ENCODE peak calls at places on chromosomes 13 and 19, in six cellular contexts. One of them, this sample, is unnamed.

GRCh38 chr19:10748924-10749434 is 31.1 kb downstream of the DNM2 start:
- DNase-seq in SK-N-MC: no peak
- DNase-seq in PC-9: peak
- DNase-seq in fibroblast of lung: no peak
- DNase-seq in hepatocyte: peak
- DNase-seq in mammary epithelial cell: peak
- DNase-seq in this sample: peak

GRCh38 chr13:67219113-67219512 is 11.0 kb downstream of the PCDH9 start:
- DNase-seq in fibroblast of lung: no peak
- DNase-seq in PC-9: no peak
- DNase-seq in mammary epithelial cell: no peak
- DNase-seq in SK-N-MC: no peak
- DNase-seq in hepatocyte: no peak
- DNase-seq in this sample: no peak

GRCh38 chr19:15123900-15124299 is 16.7 kb downstream of the SYDE1 start:
- DNase-seq in mammary epithelial cell: no peak
- DNase-seq in fibroblast of lung: no peak
- DNase-seq in SK-N-MC: no peak
- DNase-seq in PC-9: no peak
- DNase-seq in hepatocyte: no peak
- DNase-seq in this sample: no peak

GRCh38 chr13:100333141-100333540 is 244.2 kb downstream of the PCCA start:
- DNase-seq in PC-9: no peak
- DNase-seq in SK-N-MC: no peak
- DNase-seq in fibroblast of lung: no peak
- DNase-seq in mammary epithelial cell: no peak
- DNase-seq in hepatocyte: no peak
- DNase-seq in this sample: no peak

GRCh38 chr19:18122860-18123795 is 25.6 kb downstream of the MAST3 start:
- DNase-seq in SK-N-MC: no peak
- DNase-seq in hepatocyte: no peak
- DNase-seq in mammary epithelial cell: no peak
- DNase-seq in PC-9: no peak
- DNase-seq in fibroblast of lung: no peak
- DNase-seq in this sample: no peak

GRCh38 chr13:36163809-36164308 is 32.7 kb upstream of the DCLK1 start:
- DNase-seq in SK-N-MC: no peak
- DNase-seq in PC-9: peak
- DNase-seq in fibroblast of lung: peak
- DNase-seq in mammary epithelial cell: peak
- DNase-seq in hepatocyte: peak
- DNase-seq in this sample: peak

GRCh38 chr13:50787316-50788195 is 55.9 kb downstream of the DLEU7 start:
- DNase-seq in mammary epithelial cell: no peak
- DNase-seq in SK-N-MC: no peak
- DNase-seq in PC-9: no peak
- DNase-seq in hepatocyte: no peak
- DNase-seq in fibroblast of lung: no peak
- DNase-seq in this sample: no peak

GRCh38 chr19:30479231-30479630 is 107.0 kb downstream of the ZNF536 start:
- DNase-seq in fibroblast of lung: peak
- DNase-seq in SK-N-MC: no peak
- DNase-seq in mammary epithelial cell: no peak
- DNase-seq in PC-9: no peak
- DNase-seq in hepatocyte: peak
- DNase-seq in this sample: no peak

GRCh38 chr13:103250071-103250470 is 183.9 kb upstream of the SLC10A2 start:
- DNase-seq in SK-N-MC: no peak
- DNase-seq in mammary epithelial cell: no peak
- DNase-seq in PC-9: no peak
- DNase-seq in hepatocyte: no peak
- DNase-seq in fibroblast of lung: no peak
- DNase-seq in this sample: no peak

GRCh38 chr19:35549174-35549788 is 3.9 kb downstream of the TMEM147 start:
- DNase-seq in hepatocyte: peak
- DNase-seq in SK-N-MC: peak
- DNase-seq in fibroblast of lung: peak
- DNase-seq in mammary epithelial cell: peak
- DNase-seq in PC-9: peak
- DNase-seq in this sample: no peak

GRCh38 chr13:44755872-44756271 is 179.7 kb upstream of the TSC22D1 start:
- DNase-seq in SK-N-MC: no peak
- DNase-seq in PC-9: peak
- DNase-seq in hepatocyte: no peak
- DNase-seq in mammary epithelial cell: peak
- DNase-seq in fibroblast of lung: peak
- DNase-seq in this sample: peak

GRCh38 chr13:76813874-76814273 is 72.3 kb downstream of the KCTD12 start:
- DNase-seq in hepatocyte: peak
- DNase-seq in fibroblast of lung: no peak
- DNase-seq in PC-9: no peak
- DNase-seq in mammary epithelial cell: no peak
- DNase-seq in SK-N-MC: no peak
- DNase-seq in this sample: no peak

GRCh38 chr19:36140289-36141038 is 598 bp downstream of the CAPNS1 start:
- DNase-seq in hepatocyte: peak
- DNase-seq in mammary epithelial cell: peak
- DNase-seq in fibroblast of lung: peak
- DNase-seq in PC-9: peak
- DNase-seq in SK-N-MC: no peak
- DNase-seq in this sample: peak

GRCh38 chr13:101149735-101150380 is 266.4 kb downstream of the NALCN start:
- DNase-seq in fibroblast of lung: peak
- DNase-seq in SK-N-MC: no peak
- DNase-seq in mammary epithelial cell: peak
- DNase-seq in hepatocyte: peak
- DNase-seq in PC-9: no peak
- DNase-seq in this sample: peak

GRCh38 chr13:109771926-109772325 is 14.5 kb downstream of the IRS2 start:
- DNase-seq in fibroblast of lung: no peak
- DNase-seq in SK-N-MC: no peak
- DNase-seq in PC-9: no peak
- DNase-seq in mammary epithelial cell: no peak
- DNase-seq in hepatocyte: no peak
- DNase-seq in this sample: no peak

GRCh38 chr13:111388851-111389500 is 68.5 kb downstream of the TEX29 start:
- DNase-seq in fibroblast of lung: no peak
- DNase-seq in PC-9: no peak
- DNase-seq in hepatocyte: no peak
- DNase-seq in SK-N-MC: no peak
- DNase-seq in mammary epithelial cell: no peak
- DNase-seq in this sample: no peak

GRCh38 chr13:45441633-45442032 is 23.1 kb upstream of the COG3 start:
- DNase-seq in hepatocyte: no peak
- DNase-seq in PC-9: no peak
- DNase-seq in SK-N-MC: no peak
- DNase-seq in mammary epithelial cell: peak
- DNase-seq in fibroblast of lung: peak
- DNase-seq in this sample: peak

GRCh38 chr19:19115954-19116353 is 22.3 kb downstream of the TMEM161A start:
- DNase-seq in PC-9: no peak
- DNase-seq in SK-N-MC: no peak
- DNase-seq in hepatocyte: no peak
- DNase-seq in mammary epithelial cell: no peak
- DNase-seq in fibroblast of lung: no peak
- DNase-seq in this sample: no peak

GRCh38 chr13:98416408-98416807 is 160.5 kb downstream of the STK24 start:
- DNase-seq in mammary epithelial cell: no peak
- DNase-seq in hepatocyte: peak
- DNase-seq in fibroblast of lung: no peak
- DNase-seq in SK-N-MC: no peak
- DNase-seq in PC-9: peak
- DNase-seq in this sample: no peak

GRCh38 chr13:75368167-75368566 is 113.8 kb downstream of the TBC1D4 start:
- DNase-seq in mammary epithelial cell: peak
- DNase-seq in SK-N-MC: no peak
- DNase-seq in hepatocyte: peak
- DNase-seq in fibroblast of lung: peak
- DNase-seq in PC-9: no peak
- DNase-seq in this sample: peak

GRCh38 chr19:18833849-18834643 is 2.3 kb downstream of the UPF1 start:
- DNase-seq in mammary epithelial cell: no peak
- DNase-seq in PC-9: peak
- DNase-seq in hepatocyte: peak
- DNase-seq in fibroblast of lung: no peak
- DNase-seq in SK-N-MC: no peak
- DNase-seq in this sample: no peak

GRCh38 chr13:20945952-20946383 is 43.4 kb upstream of the XPO4 start:
- DNase-seq in hepatocyte: no peak
- DNase-seq in fibroblast of lung: no peak
- DNase-seq in PC-9: no peak
- DNase-seq in SK-N-MC: no peak
- DNase-seq in mammary epithelial cell: no peak
- DNase-seq in this sample: no peak

DNA sequence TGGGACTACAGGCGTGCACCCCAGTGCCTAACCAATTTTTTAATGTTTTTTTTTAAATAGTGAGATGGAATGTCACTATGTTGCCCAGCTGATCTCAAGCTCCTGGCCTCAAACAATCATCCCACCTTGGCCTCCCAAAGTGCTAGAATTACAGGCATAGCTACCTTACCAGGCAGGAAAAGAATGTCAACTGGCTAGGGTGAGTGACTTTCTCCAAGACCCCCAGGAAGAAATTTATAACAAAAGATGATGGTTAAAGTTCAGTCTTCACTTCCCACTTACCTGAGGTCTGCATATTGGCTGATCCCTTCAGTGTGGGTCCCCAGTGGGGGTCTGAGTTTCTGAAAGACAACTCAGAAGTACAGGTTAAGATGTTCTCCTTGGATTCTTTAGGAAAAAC is 893.0 kb downstream of the UQCRFS1 start:
- DNase-seq in SK-N-MC: no peak
- DNase-seq in hepatocyte: no peak
- DNase-seq in mammary epithelial cell: no peak
- DNase-seq in PC-9: no peak
- DNase-seq in fibroblast of lung: no peak
- DNase-seq in this sample: no peak
- TF ChIP-seq EZH2 in SK-N-MC: no peak
- TF ChIP-seq EZH2 in hepatocyte: no peak
- TF ChIP-seq EZH2 in mammary epithelial cell: no peak
- TF ChIP-seq EZH2 in PC-9: no peak
- TF ChIP-seq EZH2 in fibroblast of lung: no peak
- TF ChIP-seq EZH2 in this sample: no peak

DNA sequence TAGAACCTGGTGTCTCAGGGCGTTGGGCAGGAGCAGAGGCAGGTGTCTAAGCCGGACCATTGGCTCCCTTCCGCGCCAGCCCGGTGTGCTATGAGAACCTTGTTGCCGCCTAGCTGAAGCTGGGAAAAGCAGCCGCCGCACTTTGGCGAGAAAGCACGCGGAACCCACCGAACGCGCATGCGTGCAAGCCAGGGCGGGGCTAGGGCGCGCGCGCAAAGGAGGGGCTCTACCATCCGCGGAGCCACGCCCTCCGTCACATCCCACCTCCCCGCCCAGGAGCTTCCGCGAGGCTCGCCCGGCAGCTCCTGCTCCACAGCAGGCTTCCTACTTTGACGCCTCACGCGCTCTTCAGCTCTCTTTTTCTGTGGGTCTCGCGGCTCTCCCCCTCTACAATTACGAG is 51.3 kb downstream of the WDR87 start:
- DNase-seq in mammary epithelial cell: peak
- DNase-seq in SK-N-MC: no peak
- DNase-seq in fibroblast of lung: peak
- DNase-seq in PC-9: no peak
- DNase-seq in hepatocyte: no peak
- DNase-seq in this sample: peak
- H3K4me3 ChIP-seq in mammary epithelial cell: no peak
- H3K4me3 ChIP-seq in SK-N-MC: no peak
- H3K4me3 ChIP-seq in fibroblast of lung: peak
- H3K4me3 ChIP-seq in PC-9: no peak
- H3K4me3 ChIP-seq in hepatocyte: no peak
- H3K4me3 ChIP-seq in this sample: peak

GRCh38 chr19:7788178-7788932 is 25.3 kb downstream of the CLEC4M start:
- DNase-seq in fibroblast of lung: no peak
- DNase-seq in hepatocyte: no peak
- DNase-seq in SK-N-MC: no peak
- DNase-seq in PC-9: no peak
- DNase-seq in mammary epithelial cell: no peak
- DNase-seq in this sample: no peak
- TF ChIP-seq EZH2 in fibroblast of lung: peak
- TF ChIP-seq EZH2 in hepatocyte: no peak
- TF ChIP-seq EZH2 in SK-N-MC: no peak
- TF ChIP-seq EZH2 in PC-9: no peak
- TF ChIP-seq EZH2 in mammary epithelial cell: no peak
- TF ChIP-seq EZH2 in this sample: peak

GRCh38 chr19:51548213-51548651 is 16.8 kb upstream of the SIGLEC6 start:
- DNase-seq in hepatocyte: no peak
- DNase-seq in PC-9: no peak
- DNase-seq in fibroblast of lung: no peak
- DNase-seq in mammary epithelial cell: no peak
- DNase-seq in SK-N-MC: no peak
- DNase-seq in this sample: no peak

GRCh38 chr19:51546650-51547396 is 15.4 kb upstream of the SIGLEC6 start:
- DNase-seq in PC-9: no peak
- DNase-seq in hepatocyte: no peak
- DNase-seq in mammary epithelial cell: no peak
- DNase-seq in SK-N-MC: no peak
- DNase-seq in fibroblast of lung: no peak
- DNase-seq in this sample: peak

GRCh38 chr19:51549533-51550324 is 18.3 kb upstream of the SIGLEC6 start:
- DNase-seq in PC-9: no peak
- DNase-seq in fibroblast of lung: no peak
- DNase-seq in mammary epithelial cell: no peak
- DNase-seq in SK-N-MC: no peak
- DNase-seq in hepatocyte: no peak
- DNase-seq in this sample: no peak

GRCh38 chr19:51547397-51548212 is 16.1 kb upstream of the SIGLEC6 start:
- DNase-seq in SK-N-MC: no peak
- DNase-seq in fibroblast of lung: no peak
- DNase-seq in PC-9: no peak
- DNase-seq in mammary epithelial cell: no peak
- DNase-seq in hepatocyte: no peak
- DNase-seq in this sample: no peak

GRCh38 chr19:51548891-51549305 is 17.4 kb upstream of the SIGLEC6 start:
- DNase-seq in hepatocyte: no peak
- DNase-seq in PC-9: no peak
- DNase-seq in SK-N-MC: no peak
- DNase-seq in fibroblast of lung: no peak
- DNase-seq in mammary epithelial cell: no peak
- DNase-seq in this sample: no peak
- H3K4me3 ChIP-seq in hepatocyte: no peak
- H3K4me3 ChIP-seq in PC-9: no peak
- H3K4me3 ChIP-seq in SK-N-MC: no peak
- H3K4me3 ChIP-seq in fibroblast of lung: no peak
- H3K4me3 ChIP-seq in mammary epithelial cell: no peak
- H3K4me3 ChIP-seq in this sample: no peak

This sample was measured in astrocyte.